ENCODE peak calls at places on chromosomes 7 and 10, in eight cellular contexts. One of them, this sample, is unnamed.

GRCh38 chr10:48462482-48463020 is 142.3 kb downstream of the ARHGAP22 start:
- DNase-seq in testis: no peak
- DNase-seq in stomach: peak
- DNase-seq in left lung: no peak
- DNase-seq in body of pancreas: peak
- DNase-seq in upper lobe of right lung: peak
- DNase-seq in uterus: no peak
- DNase-seq in lower lobe of right lung: no peak
- DNase-seq in this sample: no peak

GRCh38 chr7:56287429-56288138 is 171.4 kb upstream of the NUPR2 start:
- DNase-seq in testis: peak
- DNase-seq in left lung: peak
- DNase-seq in lower lobe of right lung: no peak
- DNase-seq in body of pancreas: peak
- DNase-seq in uterus: no peak
- DNase-seq in upper lobe of right lung: peak
- DNase-seq in stomach: peak
- DNase-seq in this sample: peak

GRCh38 chr7:35185908-35186731 is 67.8 kb downstream of the TBX20 start:
- DNase-seq in upper lobe of right lung: no peak
- DNase-seq in testis: peak
- DNase-seq in stomach: no peak
- DNase-seq in uterus: no peak
- DNase-seq in lower lobe of right lung: no peak
- DNase-seq in left lung: peak
- DNase-seq in body of pancreas: peak
- DNase-seq in this sample: peak

GRCh38 chr10:51109821-51110533 is 35.7 kb downstream of the PRKG1 start:
- DNase-seq in lower lobe of right lung: no peak
- DNase-seq in left lung: no peak
- DNase-seq in testis: no peak
- DNase-seq in body of pancreas: no peak
- DNase-seq in stomach: no peak
- DNase-seq in uterus: no peak
- DNase-seq in upper lobe of right lung: no peak
- DNase-seq in this sample: no peak

GRCh38 chr7:117445206-117445605 is 17.9 kb upstream of the ASZ1 start:
- DNase-seq in stomach: no peak
- DNase-seq in testis: no peak
- DNase-seq in lower lobe of right lung: no peak
- DNase-seq in upper lobe of right lung: no peak
- DNase-seq in left lung: no peak
- DNase-seq in body of pancreas: no peak
- DNase-seq in uterus: no peak
- DNase-seq in this sample: no peak

GRCh38 chr7:146053492-146053891 is 63.1 kb upstream of the CNTNAP2 start:
- DNase-seq in testis: no peak
- DNase-seq in uterus: no peak
- DNase-seq in lower lobe of right lung: no peak
- DNase-seq in stomach: no peak
- DNase-seq in upper lobe of right lung: no peak
- DNase-seq in left lung: no peak
- DNase-seq in body of pancreas: no peak
- DNase-seq in this sample: no peak

GRCh38 chr7:128863433-128863989 is 855 bp downstream of the ATP6V1F start:
- DNase-seq in upper lobe of right lung: no peak
- DNase-seq in lower lobe of right lung: no peak
- DNase-seq in uterus: no peak
- DNase-seq in stomach: peak
- DNase-seq in body of pancreas: peak
- DNase-seq in testis: peak
- DNase-seq in left lung: no peak
- DNase-seq in this sample: peak

GRCh38 chr7:80309971-80310549 is 175.4 kb downstream of the GNAI1 start:
- DNase-seq in upper lobe of right lung: no peak
- DNase-seq in uterus: no peak
- DNase-seq in body of pancreas: no peak
- DNase-seq in stomach: no peak
- DNase-seq in left lung: no peak
- DNase-seq in lower lobe of right lung: no peak
- DNase-seq in testis: no peak
- DNase-seq in this sample: no peak

GRCh38 chr7:47572101-47572460 is 9.8 kb downstream of the TNS3 start:
- DNase-seq in lower lobe of right lung: no peak
- DNase-seq in left lung: no peak
- DNase-seq in testis: no peak
- DNase-seq in stomach: no peak
- DNase-seq in uterus: no peak
- DNase-seq in upper lobe of right lung: no peak
- DNase-seq in body of pancreas: no peak
- DNase-seq in this sample: no peak

GRCh38 chr10:71978476-71978875 is 14.3 kb downstream of the CHST3 start:
- DNase-seq in uterus: no peak
- DNase-seq in body of pancreas: no peak
- DNase-seq in left lung: no peak
- DNase-seq in lower lobe of right lung: no peak
- DNase-seq in testis: no peak
- DNase-seq in upper lobe of right lung: no peak
- DNase-seq in stomach: peak
- DNase-seq in this sample: no peak

GRCh38 chr10:53406532-53406931 is 633.9 kb upstream of the MBL2 start:
- DNase-seq in left lung: no peak
- DNase-seq in body of pancreas: no peak
- DNase-seq in upper lobe of right lung: no peak
- DNase-seq in testis: no peak
- DNase-seq in lower lobe of right lung: no peak
- DNase-seq in uterus: no peak
- DNase-seq in stomach: no peak
- DNase-seq in this sample: no peak

GRCh38 chr10:74634995-74635536 is 191.3 kb upstream of the KAT6B start:
- DNase-seq in body of pancreas: no peak
- DNase-seq in uterus: no peak
- DNase-seq in upper lobe of right lung: no peak
- DNase-seq in left lung: no peak
- DNase-seq in stomach: no peak
- DNase-seq in testis: no peak
- DNase-seq in lower lobe of right lung: no peak
- DNase-seq in this sample: no peak

GRCh38 chr10:34792881-34793280 is 22.2 kb downstream of the PARD3 start:
- DNase-seq in stomach: no peak
- DNase-seq in body of pancreas: no peak
- DNase-seq in left lung: no peak
- DNase-seq in uterus: no peak
- DNase-seq in testis: no peak
- DNase-seq in lower lobe of right lung: no peak
- DNase-seq in upper lobe of right lung: no peak
- DNase-seq in this sample: no peak

GRCh38 chr7:16223963-16224707 is 197.2 kb downstream of the CRPPA start:
- DNase-seq in testis: no peak
- DNase-seq in stomach: no peak
- DNase-seq in upper lobe of right lung: no peak
- DNase-seq in uterus: no peak
- DNase-seq in left lung: no peak
- DNase-seq in body of pancreas: no peak
- DNase-seq in lower lobe of right lung: no peak
- DNase-seq in this sample: no peak

GRCh38 chr10:68871105-68871711 is 29.9 kb upstream of the DDX50 start:
- DNase-seq in uterus: peak
- DNase-seq in left lung: no peak
- DNase-seq in upper lobe of right lung: no peak
- DNase-seq in lower lobe of right lung: no peak
- DNase-seq in stomach: no peak
- DNase-seq in body of pancreas: no peak
- DNase-seq in testis: peak
- DNase-seq in this sample: peak

GRCh38 chr7:48426966-48427555 is 255.8 kb downstream of the ABCA13 start:
- DNase-seq in left lung: no peak
- DNase-seq in stomach: no peak
- DNase-seq in lower lobe of right lung: no peak
- DNase-seq in upper lobe of right lung: no peak
- DNase-seq in body of pancreas: no peak
- DNase-seq in testis: no peak
- DNase-seq in uterus: no peak
- DNase-seq in this sample: no peak

GRCh38 chr7:5679741-5680473 is 101.6 kb downstream of the RNF216 start:
- DNase-seq in left lung: peak
- DNase-seq in upper lobe of right lung: peak
- DNase-seq in lower lobe of right lung: peak
- DNase-seq in uterus: no peak
- DNase-seq in stomach: no peak
- DNase-seq in body of pancreas: no peak
- DNase-seq in testis: peak
- DNase-seq in this sample: no peak

GRCh38 chr10:64396105-64396504 is 874.9 kb downstream of the REEP3 start:
- DNase-seq in body of pancreas: no peak
- DNase-seq in testis: no peak
- DNase-seq in upper lobe of right lung: no peak
- DNase-seq in stomach: no peak
- DNase-seq in left lung: no peak
- DNase-seq in uterus: no peak
- DNase-seq in lower lobe of right lung: no peak
- DNase-seq in this sample: no peak

GRCh38 chr10:88819290-88819689 is 16.8 kb downstream of the LIPM start:
- DNase-seq in left lung: no peak
- DNase-seq in lower lobe of right lung: no peak
- DNase-seq in testis: no peak
- DNase-seq in body of pancreas: no peak
- DNase-seq in upper lobe of right lung: no peak
- DNase-seq in uterus: no peak
- DNase-seq in stomach: no peak
- DNase-seq in this sample: no peak

GRCh38 chr10:42690449-42691360 is 52.3 kb upstream of the ZNF33B start:
- DNase-seq in stomach: no peak
- DNase-seq in testis: no peak
- DNase-seq in body of pancreas: no peak
- DNase-seq in uterus: no peak
- DNase-seq in lower lobe of right lung: no peak
- DNase-seq in upper lobe of right lung: peak
- DNase-seq in left lung: no peak
- DNase-seq in this sample: no peak

GRCh38 chr7:55081067-55081853 is 62.4 kb downstream of the EGFR start:
- DNase-seq in upper lobe of right lung: no peak
- DNase-seq in testis: no peak
- DNase-seq in stomach: no peak
- DNase-seq in body of pancreas: no peak
- DNase-seq in left lung: no peak
- DNase-seq in lower lobe of right lung: no peak
- DNase-seq in uterus: no peak
- DNase-seq in this sample: no peak

GRCh38 chr10:123443924-123444323 is 222.2 kb upstream of the GPR26 start:
- DNase-seq in stomach: no peak
- DNase-seq in testis: no peak
- DNase-seq in uterus: no peak
- DNase-seq in body of pancreas: no peak
- DNase-seq in left lung: no peak
- DNase-seq in lower lobe of right lung: no peak
- DNase-seq in upper lobe of right lung: no peak
- DNase-seq in this sample: no peak

GRCh38 chr10:90960355-90960814 is 39.5 kb upstream of the ANKRD1 start:
- DNase-seq in lower lobe of right lung: no peak
- DNase-seq in stomach: no peak
- DNase-seq in uterus: no peak
- DNase-seq in body of pancreas: no peak
- DNase-seq in left lung: no peak
- DNase-seq in testis: no peak
- DNase-seq in upper lobe of right lung: no peak
- DNase-seq in this sample: no peak

GRCh38 chr7:68730871-68731403 is 867.3 kb upstream of the AUTS2 start:
- DNase-seq in uterus: no peak
- DNase-seq in upper lobe of right lung: no peak
- DNase-seq in stomach: peak
- DNase-seq in lower lobe of right lung: peak
- DNase-seq in testis: no peak
- DNase-seq in left lung: no peak
- DNase-seq in body of pancreas: peak
- DNase-seq in this sample: peak
- H3K27ac ChIP-seq in uterus: no peak
- H3K27ac ChIP-seq in upper lobe of right lung: no peak
- H3K27ac ChIP-seq in stomach: no peak
- H3K27ac ChIP-seq in lower lobe of right lung: no peak
- H3K27ac ChIP-seq in testis: no peak
- H3K27ac ChIP-seq in left lung: no peak
- H3K27ac ChIP-seq in body of pancreas: peak
- H3K27ac ChIP-seq in this sample: no peak

GRCh38 chr7:78095549-78095948 is 297.0 kb downstream of the PHTF2 start:
- DNase-seq in uterus: no peak
- DNase-seq in lower lobe of right lung: no peak
- DNase-seq in stomach: no peak
- DNase-seq in upper lobe of right lung: no peak
- DNase-seq in testis: no peak
- DNase-seq in body of pancreas: no peak
- DNase-seq in left lung: no peak
- DNase-seq in this sample: no peak

GRCh38 chr7:78090616-78091015 is 292.0 kb downstream of the PHTF2 start:
- DNase-seq in left lung: no peak
- DNase-seq in stomach: no peak
- DNase-seq in lower lobe of right lung: no peak
- DNase-seq in testis: no peak
- DNase-seq in uterus: no peak
- DNase-seq in upper lobe of right lung: no peak
- DNase-seq in body of pancreas: no peak
- DNase-seq in this sample: no peak
- TF ChIP-seq CTCF in left lung: no peak
- TF ChIP-seq CTCF in stomach: no peak
- TF ChIP-seq CTCF in lower lobe of right lung: no peak
- TF ChIP-seq CTCF in testis: no peak
- TF ChIP-seq CTCF in uterus: no peak
- TF ChIP-seq CTCF in upper lobe of right lung: no peak
- TF ChIP-seq CTCF in body of pancreas: no peak
- TF ChIP-seq CTCF in this sample: no peak

DNA sequence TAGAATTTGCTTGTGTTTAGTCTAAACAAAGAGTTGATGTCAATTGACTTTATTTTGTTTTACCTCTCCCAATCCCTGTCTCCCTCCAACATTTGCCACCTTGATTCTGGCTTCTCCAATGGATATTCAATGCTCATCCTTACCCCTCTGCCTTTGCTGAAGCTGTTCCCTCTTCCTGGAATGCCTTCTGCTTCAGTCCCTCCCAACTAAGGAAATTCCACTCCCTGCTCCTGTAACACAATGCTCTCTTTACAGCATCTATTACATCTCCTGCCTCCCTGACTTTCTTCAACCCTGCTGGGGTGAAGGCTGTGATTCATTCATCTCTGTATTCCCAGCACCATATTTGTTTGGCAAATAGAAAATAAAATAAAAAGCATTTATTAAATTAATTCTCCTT is 34.5 kb upstream of the TAC1 start:
- DNase-seq in uterus: no peak
- DNase-seq in left lung: no peak
- DNase-seq in upper lobe of right lung: no peak
- DNase-seq in stomach: no peak
- DNase-seq in body of pancreas: no peak
- DNase-seq in testis: no peak
- DNase-seq in lower lobe of right lung: no peak
- DNase-seq in this sample: no peak
- H3K27ac ChIP-seq in uterus: no peak
- H3K27ac ChIP-seq in left lung: no peak
- H3K27ac ChIP-seq in upper lobe of right lung: no peak
- H3K27ac ChIP-seq in stomach: no peak
- H3K27ac ChIP-seq in body of pancreas: no peak
- H3K27ac ChIP-seq in testis: no peak
- H3K27ac ChIP-seq in lower lobe of right lung: no peak
- H3K27ac ChIP-seq in this sample: no peak

GRCh38 chr7:83947260-83947659 is 247.3 kb downstream of the SEMA3A start:
- DNase-seq in testis: peak
- DNase-seq in left lung: no peak
- DNase-seq in uterus: no peak
- DNase-seq in upper lobe of right lung: no peak
- DNase-seq in stomach: no peak
- DNase-seq in lower lobe of right lung: no peak
- DNase-seq in body of pancreas: peak
- DNase-seq in this sample: no peak
- TF ChIP-seq CTCF in testis: no peak
- TF ChIP-seq CTCF in left lung: peak
- TF ChIP-seq CTCF in uterus: no peak
- TF ChIP-seq CTCF in upper lobe of right lung: peak
- TF ChIP-seq CTCF in stomach: no peak
- TF ChIP-seq CTCF in lower lobe of right lung: peak
- TF ChIP-seq CTCF in body of pancreas: no peak
- TF ChIP-seq CTCF in this sample: no peak